ENCODE peak calls at places on chromosomes 6 and 20, in five cellular contexts. One of them, this sample, is unnamed.

GRCh38 chr6:152308306-152308705 is 328.9 kb downstream of the SYNE1 start:
- DNase-seq in left colon: no peak
- DNase-seq in CD8-positive, alpha-beta T cell: no peak
- DNase-seq in amygdala: no peak
- DNase-seq in choroid plexus epithelial cell: no peak
- DNase-seq in this sample: no peak

GRCh38 chr6:36241728-36242127 is 28.1 kb upstream of the PNPLA1 start:
- DNase-seq in left colon: no peak
- DNase-seq in CD8-positive, alpha-beta T cell: no peak
- DNase-seq in amygdala: no peak
- DNase-seq in choroid plexus epithelial cell: peak
- DNase-seq in this sample: no peak

GRCh38 chr6:99604161-99605073 is 2.2 kb upstream of the PRDM13 start:
- DNase-seq in left colon: no peak
- DNase-seq in CD8-positive, alpha-beta T cell: no peak
- DNase-seq in amygdala: no peak
- DNase-seq in choroid plexus epithelial cell: no peak
- DNase-seq in this sample: no peak

GRCh38 chr6:166553563-166554271 is 32.8 kb downstream of the RAMACL start:
- DNase-seq in left colon: no peak
- DNase-seq in CD8-positive, alpha-beta T cell: no peak
- DNase-seq in amygdala: no peak
- DNase-seq in choroid plexus epithelial cell: peak
- DNase-seq in this sample: no peak

GRCh38 chr6:151753581-151753980 is 53.9 kb upstream of the ESR1 start:
- DNase-seq in left colon: no peak
- DNase-seq in CD8-positive, alpha-beta T cell: no peak
- DNase-seq in amygdala: no peak
- DNase-seq in choroid plexus epithelial cell: no peak
- DNase-seq in this sample: no peak

GRCh38 chr6:131831392-131831791 is 23.6 kb downstream of the ENPP1 start:
- DNase-seq in left colon: no peak
- DNase-seq in CD8-positive, alpha-beta T cell: no peak
- DNase-seq in amygdala: no peak
- DNase-seq in choroid plexus epithelial cell: peak
- DNase-seq in this sample: no peak

GRCh38 chr20:63284544-63284949 is 8.4 kb upstream of the COL20A1 start:
- DNase-seq in left colon: no peak
- DNase-seq in CD8-positive, alpha-beta T cell: no peak
- DNase-seq in amygdala: no peak
- DNase-seq in choroid plexus epithelial cell: no peak
- DNase-seq in this sample: no peak

GRCh38 chr6:7974932-7975763 is 64.6 kb upstream of the TXNDC5 start:
- DNase-seq in left colon: peak
- DNase-seq in CD8-positive, alpha-beta T cell: no peak
- DNase-seq in amygdala: peak
- DNase-seq in choroid plexus epithelial cell: peak
- DNase-seq in this sample: no peak

GRCh38 chr6:169319561-169319960 is 65.9 kb upstream of the THBS2 start:
- DNase-seq in left colon: no peak
- DNase-seq in CD8-positive, alpha-beta T cell: no peak
- DNase-seq in amygdala: no peak
- DNase-seq in choroid plexus epithelial cell: no peak
- DNase-seq in this sample: no peak

GRCh38 chr6:39295538-39295937 is 18.7 kb downstream of the KCNK17 start:
- DNase-seq in left colon: no peak
- DNase-seq in CD8-positive, alpha-beta T cell: no peak
- DNase-seq in amygdala: no peak
- DNase-seq in choroid plexus epithelial cell: no peak
- DNase-seq in this sample: no peak

GRCh38 chr6:155011997-155012396 is 16.9 kb downstream of the TIAM2 start:
- DNase-seq in left colon: no peak
- DNase-seq in CD8-positive, alpha-beta T cell: no peak
- DNase-seq in amygdala: no peak
- DNase-seq in choroid plexus epithelial cell: no peak
- DNase-seq in this sample: no peak

GRCh38 chr20:60037120-60037499 is 78.9 kb downstream of the CDH26 start:
- DNase-seq in left colon: no peak
- DNase-seq in CD8-positive, alpha-beta T cell: no peak
- DNase-seq in amygdala: no peak
- DNase-seq in choroid plexus epithelial cell: peak
- DNase-seq in this sample: no peak

GRCh38 chr6:111713196-111713705 is 107.6 kb upstream of the TRAF3IP2 start:
- DNase-seq in left colon: no peak
- DNase-seq in CD8-positive, alpha-beta T cell: no peak
- DNase-seq in amygdala: no peak
- DNase-seq in choroid plexus epithelial cell: no peak
- DNase-seq in this sample: no peak

GRCh38 chr20:17543531-17543961 is 12.4 kb upstream of the BFSP1 start:
- DNase-seq in left colon: no peak
- DNase-seq in CD8-positive, alpha-beta T cell: no peak
- DNase-seq in amygdala: no peak
- DNase-seq in choroid plexus epithelial cell: peak
- DNase-seq in this sample: no peak

GRCh38 chr6:53347250-53347920 is 1.4 kb downstream of the ELOVL5 start:
- DNase-seq in left colon: peak
- DNase-seq in CD8-positive, alpha-beta T cell: no peak
- DNase-seq in amygdala: no peak
- DNase-seq in choroid plexus epithelial cell: peak
- DNase-seq in this sample: no peak

GRCh38 chr6:113457156-113457555 is 400.0 kb upstream of the MARCKS start:
- DNase-seq in left colon: no peak
- DNase-seq in CD8-positive, alpha-beta T cell: no peak
- DNase-seq in amygdala: no peak
- DNase-seq in choroid plexus epithelial cell: peak
- DNase-seq in this sample: no peak